ENCODE peak calls at places on chromosomes 7 and 10, in four cellular contexts. One of them, this sample, is unnamed.

GRCh38 chr7:742791-743190 is 15.7 kb upstream of the PRKAR1B start:
- DNase-seq in SW480: no peak
- DNase-seq in PC-9: no peak
- DNase-seq in mucosa of gallbladder: no peak
- DNase-seq in this sample: no peak

GRCh38 chr10:35735412-35735811 is 93.3 kb upstream of the FZD8 start:
- DNase-seq in SW480: no peak
- DNase-seq in mucosa of gallbladder: no peak
- DNase-seq in PC-9: no peak
- DNase-seq in this sample: no peak

GRCh38 chr10:103552856-103553742 is 59.6 kb downstream of the NEURL1 start:
- DNase-seq in mucosa of gallbladder: no peak
- DNase-seq in PC-9: no peak
- DNase-seq in SW480: no peak
- DNase-seq in this sample: no peak

GRCh38 chr10:4062072-4062471 is 277.1 kb upstream of the KLF6 start:
- DNase-seq in SW480: no peak
- DNase-seq in PC-9: no peak
- DNase-seq in mucosa of gallbladder: no peak
- DNase-seq in this sample: no peak

GRCh38 chr10:22437620-22438588 is 92.6 kb downstream of the SPAG6 start:
- DNase-seq in PC-9: no peak
- DNase-seq in mucosa of gallbladder: no peak
- DNase-seq in SW480: peak
- DNase-seq in this sample: no peak

GRCh38 chr7:31748084-31748483 is 61.1 kb downstream of the PPP1R17 start:
- DNase-seq in PC-9: no peak
- DNase-seq in SW480: no peak
- DNase-seq in mucosa of gallbladder: no peak
- DNase-seq in this sample: no peak

GRCh38 chr10:131132681-131133080 is 178.8 kb downstream of the TCERG1L start:
- DNase-seq in PC-9: no peak
- DNase-seq in SW480: no peak
- DNase-seq in mucosa of gallbladder: no peak
- DNase-seq in this sample: no peak

GRCh38 chr7:29508608-29509007 is 55.0 kb upstream of the PRR15 start:
- DNase-seq in mucosa of gallbladder: no peak
- DNase-seq in SW480: no peak
- DNase-seq in PC-9: no peak
- DNase-seq in this sample: no peak

GRCh38 chr7:90503379-90503778 is 33.9 kb downstream of the PTTG1IP2 start:
- DNase-seq in PC-9: no peak
- DNase-seq in mucosa of gallbladder: no peak
- DNase-seq in SW480: no peak
- DNase-seq in this sample: no peak

GRCh38 chr10:67836491-67836890 is 1.5 kb downstream of the DNAJC12 start:
- DNase-seq in mucosa of gallbladder: no peak
- DNase-seq in PC-9: no peak
- DNase-seq in SW480: no peak
- DNase-seq in this sample: no peak

GRCh38 chr7:92806496-92806895 is 29.9 kb downstream of the CDK6 start:
- DNase-seq in PC-9: no peak
- DNase-seq in mucosa of gallbladder: no peak
- DNase-seq in SW480: no peak
- DNase-seq in this sample: no peak

GRCh38 chr7:77458786-77459185 is 42.6 kb upstream of the GSAP start:
- DNase-seq in mucosa of gallbladder: no peak
- DNase-seq in SW480: no peak
- DNase-seq in PC-9: no peak
- DNase-seq in this sample: no peak

GRCh38 chr10:119330342-119330741 is 123.0 kb downstream of the GRK5 start:
- DNase-seq in mucosa of gallbladder: no peak
- DNase-seq in PC-9: no peak
- DNase-seq in SW480: no peak
- DNase-seq in this sample: peak

GRCh38 chr10:31929260-31929985 is 792 bp upstream of the ARHGAP12 start:
- DNase-seq in SW480: peak
- DNase-seq in mucosa of gallbladder: peak
- DNase-seq in PC-9: peak
- DNase-seq in this sample: peak

GRCh38 chr10:48449501-48450232 is 143.2 kb downstream of the MAPK8 start:
- DNase-seq in SW480: no peak
- DNase-seq in mucosa of gallbladder: no peak
- DNase-seq in PC-9: no peak
- DNase-seq in this sample: no peak

GRCh38 chr10:91316486-91316885 is 93.7 kb upstream of the HECTD2 start:
- DNase-seq in mucosa of gallbladder: no peak
- DNase-seq in PC-9: no peak
- DNase-seq in SW480: no peak
- DNase-seq in this sample: peak

GRCh38 chr7:43006008-43006407 is 73.8 kb downstream of the MRPL32 start:
- DNase-seq in SW480: no peak
- DNase-seq in PC-9: no peak
- DNase-seq in mucosa of gallbladder: no peak
- DNase-seq in this sample: no peak

GRCh38 chr10:133292919-133293809 is 15.5 kb downstream of the TUBGCP2 start:
- DNase-seq in mucosa of gallbladder: no peak
- DNase-seq in SW480: peak
- DNase-seq in PC-9: peak
- DNase-seq in this sample: no peak

GRCh38 chr10:71075066-71075758 is 137.2 kb upstream of the UNC5B start:
- DNase-seq in PC-9: no peak
- DNase-seq in mucosa of gallbladder: no peak
- DNase-seq in SW480: no peak
- DNase-seq in this sample: no peak

GRCh38 chr7:135509589-135509838 is 388 bp downstream of the CNOT4 start:
- DNase-seq in PC-9: no peak
- DNase-seq in mucosa of gallbladder: no peak
- DNase-seq in SW480: no peak
- DNase-seq in this sample: no peak

GRCh38 chr10:14062528-14063260 is 268.0 kb downstream of the FRMD4A start:
- DNase-seq in SW480: no peak
- DNase-seq in mucosa of gallbladder: no peak
- DNase-seq in PC-9: no peak
- DNase-seq in this sample: no peak

GRCh38 chr7:380226-380550 is 90.2 kb downstream of the FOXL3 start:
- DNase-seq in PC-9: no peak
- DNase-seq in SW480: no peak
- DNase-seq in mucosa of gallbladder: no peak
- DNase-seq in this sample: no peak

GRCh38 chr7:35646289-35647033 is 48.5 kb downstream of the HERPUD2 start:
- DNase-seq in mucosa of gallbladder: no peak
- DNase-seq in PC-9: no peak
- DNase-seq in SW480: no peak
- DNase-seq in this sample: no peak

GRCh38 chr10:72334196-72334831 is 20.4 kb downstream of the DNAJB12 start:
- DNase-seq in mucosa of gallbladder: peak
- DNase-seq in SW480: no peak
- DNase-seq in PC-9: no peak
- DNase-seq in this sample: peak

GRCh38 chr7:135372222-135372621 is 137.7 kb downstream of the CNOT4 start:
- DNase-seq in PC-9: no peak
- DNase-seq in mucosa of gallbladder: no peak
- DNase-seq in SW480: no peak
- DNase-seq in this sample: no peak

GRCh38 chr7:47693161-47693740 is 111.3 kb upstream of the TNS3 start:
- DNase-seq in SW480: no peak
- DNase-seq in PC-9: peak
- DNase-seq in mucosa of gallbladder: no peak
- DNase-seq in this sample: no peak

GRCh38 chr10:55897436-55897835 is 463.6 kb downstream of the ZWINT start:
- DNase-seq in SW480: no peak
- DNase-seq in PC-9: no peak
- DNase-seq in mucosa of gallbladder: no peak
- DNase-seq in this sample: peak

GRCh38 chr7:146539836-146540235 is 423.2 kb downstream of the CNTNAP2 start:
- DNase-seq in mucosa of gallbladder: no peak
- DNase-seq in SW480: no peak
- DNase-seq in PC-9: no peak
- DNase-seq in this sample: no peak

GRCh38 chr7:2965745-2966270 is 77.9 kb downstream of the CARD11 start:
- DNase-seq in SW480: no peak
- DNase-seq in PC-9: no peak
- DNase-seq in mucosa of gallbladder: no peak
- DNase-seq in this sample: no peak

GRCh38 chr7:163298-163695 is 29.1 kb upstream of the FAM20C start:
- DNase-seq in SW480: no peak
- DNase-seq in PC-9: no peak
- DNase-seq in mucosa of gallbladder: peak
- DNase-seq in this sample: no peak

GRCh38 chr7:44738876-44739665 is 9.6 kb upstream of the ZMIZ2 start:
- DNase-seq in SW480: no peak
- DNase-seq in mucosa of gallbladder: no peak
- DNase-seq in PC-9: no peak
- DNase-seq in this sample: no peak